ENCODE peak calls at places on chromosomes 12 and 14, in seven cellular contexts. Y is naive thymus-derived CD4-positive, alpha-beta T cell; X is epithelial cell of esophagus; O is NCI-H446; W is dorsolateral prefrontal cortex; D is HFFc6; P is ascending aorta. K is an unnamed sample.

GRCh38 chr14:74879427-74880180 is 2.1 kb upstream of the DLST start:
- DNase-seq in Y (no peak), X (no peak), O (no peak), W (no peak), D (no peak), P (no peak), K (no peak)

GRCh38 chr12:57626111-57626928 is 6.7 kb downstream of the B4GALNT1 start:
- DNase-seq in Y (no peak), X (no peak), O (no peak), W (no peak), D (no peak), P (no peak), K (no peak)

GRCh38 chr12:78802593-78802992 is 62.0 kb upstream of the SYT1 start:
- DNase-seq in Y (no peak), X (peak), O (peak), W (no peak), D (peak), P (no peak), K (no peak)

GRCh38 chr12:22283508-22283907 is 51.0 kb downstream of the ST8SIA1 start:
- DNase-seq in Y (no peak), X (no peak), O (no peak), W (no peak), D (no peak), P (no peak), K (no peak)

GRCh38 chr14:58100735-58101368 is 51.2 kb downstream of the ARMH4 start:
- DNase-seq in Y (no peak), X (peak), O (no peak), W (no peak), D (peak), P (no peak), K (no peak)

GRCh38 chr12:32921397-32921796 is 24.8 kb upstream of the PKP2 start:
- DNase-seq in Y (no peak), X (peak), O (no peak), W (no peak), D (no peak), P (no peak), K (no peak)

GRCh38 chr14:89190779-89191513 is 226.1 kb downstream of the FOXN3 start:
- DNase-seq in Y (no peak), X (no peak), O (peak), W (no peak), D (no peak), P (no peak), K (no peak)

GRCh38 chr12:22627351-22627750 is 2.4 kb downstream of the ETNK1 start:
- DNase-seq in Y (no peak), X (no peak), O (no peak), W (no peak), D (no peak), P (no peak), K (no peak)

GRCh38 chr14:99260652-99261551 is 11.1 kb downstream of the BCL11B start:
- DNase-seq in Y (peak), X (no peak), O (no peak), W (no peak), D (no peak), P (no peak), K (no peak)

GRCh38 chr14:70188608-70189540 is at the start of gene SLC8A3:
- DNase-seq in Y (no peak), X (peak), O (no peak), W (peak), D (peak), P (no peak), K (peak)

GRCh38 chr14:50542941-50543418 is 10.6 kb upstream of the MAP4K5 start:
- DNase-seq in Y (peak), X (peak), O (peak), W (no peak), D (peak), P (no peak), K (no peak)

GRCh38 chr14:90658541-90658967 is 157.7 kb downstream of the TTC7B start:
- DNase-seq in Y (no peak), X (peak), O (no peak), W (no peak), D (peak), P (no peak), K (no peak)

GRCh38 chr14:49634547-49635334 is at the start of gene DNAAF2:
- DNase-seq in Y (peak), X (peak), O (no peak), W (peak), D (peak), P (peak), K (peak)

GRCh38 chr14:89617471-89618291 is 200.6 kb upstream of the FOXN3 start:
- DNase-seq in Y (peak), X (peak), O (peak), W (no peak), D (peak), P (no peak), K (no peak)

GRCh38 chr12:70576341-70577282 is 60.6 kb downstream of the PTPRB start:
- DNase-seq in Y (peak), X (peak), O (peak), W (no peak), D (peak), P (no peak), K (no peak)

GRCh38 chr12:46221255-46222128 is 47.4 kb downstream of the SLC38A1 start:
- DNase-seq in Y (no peak), X (peak), O (no peak), W (no peak), D (peak), P (no peak), K (no peak)

GRCh38 chr14:25050494-25051170 is 685 bp upstream of the STXBP6 start:
- DNase-seq in Y (no peak), X (peak), O (no peak), W (no peak), D (peak), P (no peak), K (no peak)

GRCh38 chr12:642633-643477 is 20.4 kb downstream of the NINJ2 start:
- DNase-seq in Y (peak), X (peak), O (no peak), W (peak), D (peak), P (no peak), K (peak)

K was measured in GM12892.